ENCODE peak calls at places on chromosomes 12 and 14, in nine cellular contexts. F, W, P, T, O, A, J, M and G are unnamed samples.

GRCh38 chr12:27589419-27589818 is 65.4 kb downstream of the PPFIBP1 start:
- DNase-seq in O (no peak), P (no peak), F (no peak), T (peak), A (no peak), M (no peak), W (peak), J (no peak), G (no peak)

GRCh38 chr12:4245446-4245845 is 28.1 kb upstream of the CCND2 start:
- DNase-seq in A (no peak), P (no peak), T (no peak), J (no peak), M (no peak), F (no peak), O (no peak), W (no peak), G (no peak)

GRCh38 chr12:116459921-116460666 is 99.1 kb upstream of the MAP1LC3B2 start:
- DNase-seq in F (peak), O (no peak), P (peak), T (peak), W (peak), J (no peak), M (no peak), A (no peak), G (no peak)

GRCh38 chr14:45134051-45134958 is at the start of gene FKBP3:
- DNase-seq in T (peak), W (peak), O (peak), A (peak), M (peak), F (peak), J (peak), P (peak), G (peak)

GRCh38 chr12:2936301-2936700 is 22.9 kb upstream of the TEAD4 start:
- DNase-seq in F (no peak), J (no peak), M (no peak), A (no peak), P (no peak), T (no peak), W (no peak), O (no peak), G (no peak)

GRCh38 chr12:3168775-3169221 is 91.6 kb downstream of the TSPAN9 start:
- DNase-seq in A (no peak), J (no peak), W (peak), O (no peak), F (no peak), M (no peak), P (no peak), T (peak), G (peak)

GRCh38 chr14:20631023-20631820 is 10.3 kb downstream of the OR6S1 start:
- DNase-seq in F (peak), J (no peak), P (peak), T (peak), W (peak), M (peak), A (peak), O (peak), G (no peak)

GRCh38 chr12:13179159-13180074 is 17.1 kb upstream of the EMP1 start:
- DNase-seq in F (peak), T (peak), J (peak), M (peak), A (peak), P (peak), W (peak), O (peak), G (no peak)

GRCh38 chr12:93244514-93245077 is 133.1 kb upstream of the NUDT4 start:
- DNase-seq in W (no peak), O (no peak), T (no peak), J (no peak), F (no peak), M (no peak), A (no peak), P (no peak), G (no peak)

GRCh38 chr14:37202265-37202664 is 4.5 kb downstream of the MIPOL1 start:
- DNase-seq in O (no peak), P (no peak), W (peak), J (no peak), T (peak), A (no peak), M (no peak), F (no peak), G (no peak)

GRCh38 chr12:57127101-57127709 is 1.1 kb upstream of the LRP1 start:
- DNase-seq in M (no peak), T (peak), O (peak), J (no peak), W (peak), F (peak), P (peak), A (peak), G (no peak)

GRCh38 chr14:31837056-31837455 is 240.0 kb upstream of the ARHGAP5 start:
- DNase-seq in P (no peak), W (no peak), M (no peak), O (no peak), F (no peak), J (no peak), A (no peak), T (no peak), G (no peak)

GRCh38 chr14:71143391-71144290 is 236.4 kb downstream of the PCNX1 start:
- DNase-seq in M (peak), F (no peak), T (peak), O (no peak), A (no peak), W (peak), P (no peak), J (peak), G (no peak)

GRCh38 chr14:24179294-24179960 is 7.5 kb downstream of the REC8 start:
- DNase-seq in P (peak), T (no peak), M (no peak), O (no peak), W (no peak), A (no peak), F (no peak), J (no peak), G (no peak)

GRCh38 chr14:73168274-73168673 is 32.0 kb downstream of the PSEN1 start:
- DNase-seq in P (no peak), F (no peak), T (no peak), W (no peak), A (no peak), J (no peak), M (no peak), O (no peak), G (no peak)

GRCh38 chr14:49586673-49587460 is 687 bp upstream of the RPS29 start:
- DNase-seq in P (no peak), M (peak), O (peak), F (peak), J (peak), T (peak), W (peak), A (peak), G (peak)

GRCh38 chr12:10557766-10558165 is 52.1 kb downstream of the EIF2S3B start:
- DNase-seq in P (no peak), T (peak), W (peak), F (no peak), M (no peak), J (no peak), O (no peak), A (no peak), G (no peak)

GRCh38 chr12:42933461-42934081 is 344.0 kb upstream of the PRICKLE1 start:
- DNase-seq in M (no peak), O (no peak), T (no peak), J (no peak), A (no peak), P (no peak), F (no peak), W (no peak), G (no peak)

GRCh38 chr12:113174461-113175384 is 10.6 kb downstream of the DDX54 start:
- DNase-seq in P (peak), O (peak), M (peak), F (peak), T (peak), W (peak), J (no peak), A (peak), G (no peak)

GRCh38 chr12:18850752-18851151 is 112.8 kb downstream of the CAPZA3 start:
- DNase-seq in P (no peak), W (no peak), F (no peak), M (no peak), J (no peak), A (no peak), T (no peak), O (no peak), G (no peak)

GRCh38 chr14:23129759-23130316 is 10.8 kb upstream of the CEBPE start:
- DNase-seq in F (no peak), J (no peak), O (no peak), A (no peak), M (no peak), T (peak), P (peak), W (peak), G (no peak)

GRCh38 chr12:57250956-57251355 is at the start of gene STAC3:
- DNase-seq in F (no peak), P (no peak), A (no peak), O (no peak), W (no peak), J (no peak), M (no peak), T (no peak), G (no peak)

GRCh38 chr12:65720136-65720535 is 104.1 kb upstream of the HMGA2 start:
- DNase-seq in W (peak), A (no peak), P (no peak), M (no peak), O (no peak), F (no peak), T (no peak), J (no peak), G (no peak)

GRCh38 chr14:104224516-104225281 is 86.3 kb downstream of the KIF26A start:
- DNase-seq in W (no peak), O (no peak), J (no peak), T (no peak), A (no peak), F (peak), P (peak), M (no peak), G (no peak)

GRCh38 chr12:6312529-6313325 is 2.2 kb downstream of the PLEKHG6 start:
- DNase-seq in M (no peak), J (no peak), W (peak), T (peak), A (peak), F (peak), P (no peak), O (no peak), G (no peak)

GRCh38 chr12:14902465-14902864 is 16.8 kb upstream of the MGP start:
- DNase-seq in T (no peak), O (no peak), W (no peak), F (no peak), P (no peak), J (no peak), A (no peak), M (no peak), G (no peak)

GRCh38 chr12:124395284-124395752 is 100.4 kb downstream of the RFLNA start:
- DNase-seq in A (no peak), F (no peak), J (no peak), W (no peak), O (no peak), T (peak), P (no peak), M (no peak), G (no peak)

GRCh38 chr14:57560681-57561080 is 67.0 kb upstream of the CCDC198 start:
- DNase-seq in W (no peak), J (no peak), M (no peak), T (no peak), O (no peak), A (no peak), F (no peak), P (no peak), G (no peak)

GRCh38 chr12:22628228-22628627 is 3.3 kb downstream of the ETNK1 start:
- DNase-seq in P (no peak), A (no peak), M (no peak), W (peak), J (no peak), T (no peak), O (no peak), F (no peak), G (no peak)

GRCh38 chr12:106883421-106883820 is 72.3 kb upstream of the TMEM263 start:
- DNase-seq in P (no peak), F (no peak), O (no peak), J (no peak), T (no peak), A (no peak), W (no peak), M (no peak), G (no peak)

GRCh38 chr14:89667983-89668382 is 250.9 kb upstream of the FOXN3 start:
- DNase-seq in P (no peak), O (no peak), A (no peak), F (no peak), M (no peak), T (no peak), J (no peak), W (no peak), G (no peak)

GRCh38 chr14:34650786-34651584 is 21.0 kb upstream of the SNX6 start:
- DNase-seq in T (peak), W (peak), A (no peak), F (no peak), J (no peak), O (no peak), M (no peak), P (no peak), G (no peak)

GRCh38 chr12:4483885-4484823 is 38.5 kb upstream of the FGF6 start:
- DNase-seq in F (no peak), J (no peak), A (peak), M (no peak), T (peak), O (no peak), W (peak), P (no peak), G (no peak)

GRCh38 chr14:54503476-54503875 is 6.2 kb upstream of the CGRRF1 start:
- DNase-seq in O (no peak), J (no peak), A (no peak), W (peak), F (no peak), P (no peak), T (peak), M (no peak), G (no peak)

GRCh38 chr12:12445882-12446181 is 89.0 kb downstream of the BORCS5 start:
- DNase-seq in M (no peak), O (no peak), T (no peak), F (no peak), P (no peak), A (no peak), W (peak), J (no peak), G (no peak)

GRCh38 chr12:124863409-124864325 is at the start of gene SCARB1:
- DNase-seq in M (peak), F (peak), O (peak), J (peak), A (peak), T (peak), P (peak), W (peak), G (no peak)

GRCh38 chr12:93502802-93503623 is 35.7 kb downstream of the MRPL42 start:
- DNase-seq in P (no peak), W (peak), F (peak), J (no peak), A (peak), O (peak), T (peak), M (peak), G (peak)

GRCh38 chr12:57893460-57894353 is 47.2 kb upstream of the CTDSP2 start:
- DNase-seq in P (no peak), M (no peak), W (no peak), J (peak), F (peak), T (no peak), A (peak), O (no peak), G (no peak)

GRCh38 chr12:53207042-53207441 is at the start of gene ITGB7:
- DNase-seq in M (peak), T (no peak), O (peak), J (peak), P (peak), A (no peak), W (no peak), F (peak), G (no peak)
- H3K27ac ChIP-seq in M (peak), T (no peak), O (peak), J (peak), P (peak), A (no peak), W (no peak), F (peak), G (no peak)

DNA sequence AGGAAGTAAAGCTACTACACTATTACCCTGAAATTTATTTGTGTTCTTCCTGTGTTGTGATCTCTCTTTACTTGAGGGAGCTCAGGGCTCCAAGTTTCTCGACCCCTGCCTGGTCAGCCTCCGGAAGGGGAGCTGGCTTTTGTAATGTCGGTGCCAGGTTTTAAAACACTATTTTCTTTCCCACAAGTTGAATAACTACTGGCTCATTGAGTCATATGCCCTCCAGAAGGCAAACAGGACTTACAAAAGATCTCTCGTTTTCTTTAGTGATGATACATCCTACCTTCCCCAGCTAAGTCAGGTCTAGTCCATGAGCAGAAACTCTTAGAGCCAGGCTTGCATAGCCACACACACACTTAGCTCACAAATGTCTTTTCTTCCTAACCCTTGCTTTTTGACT is 209.9 kb upstream of the FLRT2 start:
- DNase-seq in T (peak), P (no peak), J (no peak), O (no peak), M (no peak), W (peak), F (no peak), A (no peak), G (no peak)
- H3K27ac ChIP-seq in T (peak), P (no peak), J (no peak), O (no peak), M (no peak), W (no peak), F (no peak), A (no peak), G (no peak)

GRCh38 chr12:46266382-46266791 is 2.5 kb downstream of the SLC38A1 start:
- DNase-seq in A (no peak), M (no peak), P (no peak), T (peak), O (no peak), J (no peak), W (peak), F (peak), G (no peak)

GRCh38 chr12:46264057-46264456 is 4.8 kb downstream of the SLC38A1 start:
- DNase-seq in W (peak), M (no peak), P (no peak), J (no peak), O (no peak), T (no peak), F (no peak), A (no peak), G (no peak)

GRCh38 chr12:46266869-46267617 is 1.8 kb downstream of the SLC38A1 start:
- DNase-seq in J (no peak), P (peak), M (peak), F (peak), W (peak), O (peak), T (peak), A (peak), G (no peak)

GRCh38 chr12:46265102-46265501 is 3.7 kb downstream of the SLC38A1 start:
- DNase-seq in O (no peak), W (no peak), M (no peak), P (no peak), J (no peak), A (no peak), F (no peak), T (no peak), G (no peak)

DNA sequence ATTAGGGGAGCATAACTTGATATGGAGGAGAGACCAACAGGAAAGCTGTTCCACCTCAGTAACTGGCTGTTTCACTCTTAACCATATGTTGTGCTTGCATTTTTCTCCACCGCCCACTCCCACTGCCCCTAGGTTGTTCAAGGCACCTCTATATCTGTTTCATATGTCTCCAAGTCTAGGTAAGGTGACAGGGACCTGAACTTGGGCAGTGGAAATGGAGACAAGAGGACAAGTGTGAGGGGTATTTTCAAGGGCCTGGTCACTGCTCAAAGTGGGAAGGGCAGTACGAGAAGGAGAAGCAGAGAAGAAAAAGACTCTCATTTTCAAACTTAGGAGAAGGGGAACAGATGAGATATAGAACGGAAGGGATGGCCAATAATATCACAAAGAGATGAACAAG is 3.1 kb downstream of the SLC38A1 start:
- DNase-seq in J (no peak), F (no peak), W (no peak), P (no peak), O (no peak), M (no peak), A (no peak), T (no peak), G (no peak)
- H3K27ac ChIP-seq in J (no peak), F (peak), W (peak), P (peak), O (peak), M (peak), A (no peak), T (no peak), G (peak)

GRCh38 chr12:896031-896430 is 53.5 kb downstream of the RAD52 start:
- DNase-seq in P (no peak), T (no peak), M (no peak), F (no peak), J (no peak), W (no peak), A (no peak), O (no peak), G (no peak)
- H3K27ac ChIP-seq in P (no peak), T (no peak), M (no peak), F (no peak), J (no peak), W (no peak), A (no peak), O (no peak), G (no peak)

GRCh38 chr14:38208825-38209562 is 1.3 kb downstream of the SSTR1 start:
- DNase-seq in T (no peak), A (peak), W (no peak), F (peak), J (no peak), M (no peak), P (peak), O (no peak), G (no peak)

GRCh38 chr14:38206689-38207088 is 1.0 kb upstream of the SSTR1 start:
- DNase-seq in A (no peak), F (no peak), T (no peak), M (no peak), O (no peak), W (no peak), P (no peak), J (no peak), G (no peak)

GRCh38 chr14:38205949-38206665 is 1.6 kb upstream of the SSTR1 start:
- DNase-seq in W (no peak), F (no peak), A (no peak), M (no peak), T (no peak), O (no peak), P (no peak), J (no peak), G (no peak)

GRCh38 chr14:38207830-38208815 is at the start of gene SSTR1:
- DNase-seq in A (peak), T (no peak), F (peak), J (no peak), P (no peak), W (no peak), M (no peak), O (no peak), G (no peak)

DNA sequence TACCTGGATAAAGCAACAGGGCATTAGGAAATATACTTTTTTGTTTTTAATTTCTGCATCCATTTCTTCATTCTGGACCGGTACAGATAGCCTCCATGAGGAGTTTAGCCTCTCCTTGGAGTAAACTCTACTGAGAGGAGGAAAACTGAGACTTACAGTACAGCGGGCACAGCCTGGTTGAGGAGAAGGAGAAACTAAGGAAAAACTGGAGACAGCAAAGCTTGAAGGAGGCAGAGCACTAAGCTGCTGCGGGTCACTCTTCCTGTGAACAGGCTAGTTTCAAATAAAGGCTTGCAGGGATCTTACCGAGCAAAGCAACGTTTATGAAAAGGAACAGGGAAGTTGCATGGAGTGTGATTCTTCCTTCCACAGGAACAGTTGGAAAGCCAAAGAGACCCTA is 362 bp upstream of the SSTR1 start:
- DNase-seq in W (no peak), T (no peak), O (no peak), M (no peak), P (no peak), J (no peak), A (no peak), F (no peak), G (no peak)
- H3K27ac ChIP-seq in W (no peak), T (no peak), O (no peak), M (no peak), P (no peak), J (no peak), A (peak), F (peak), G (no peak)